ENCODE peak calls at places on chromosomes 1 and 21, in five cellular contexts. One of them, this sample, is unnamed.

GRCh38 chr1:244112646-244113045 is 61.6 kb downstream of the ZBTB18 start:
- DNase-seq in cardiac muscle cell: peak; percentile 71
- DNase-seq in AG09309: no peak
- DNase-seq in brain microvascular endothelial cell: peak; percentile 62
- DNase-seq in fibroblast of the aortic adventitia: peak; percentile 78
- DNase-seq in this sample: peak; percentile 87

GRCh38 chr1:15902882-15903281 is 55.4 kb downstream of the SPEN start:
- DNase-seq in cardiac muscle cell: peak; percentile 41
- DNase-seq in AG09309: peak; percentile 41
- DNase-seq in brain microvascular endothelial cell: peak; percentile 56
- DNase-seq in fibroblast of the aortic adventitia: peak; percentile 53
- DNase-seq in this sample: peak; percentile 57

GRCh38 chr1:30899577-30900389 is 8.8 kb downstream of the SDC3 start:
- DNase-seq in cardiac muscle cell: no peak
- DNase-seq in AG09309: no peak
- DNase-seq in brain microvascular endothelial cell: no peak
- DNase-seq in fibroblast of the aortic adventitia: no peak
- DNase-seq in this sample: no peak

GRCh38 chr1:29521438-29521715 is 285.1 kb downstream of the PTPRU start:
- DNase-seq in cardiac muscle cell: no peak
- DNase-seq in AG09309: no peak
- DNase-seq in brain microvascular endothelial cell: no peak
- DNase-seq in fibroblast of the aortic adventitia: no peak
- DNase-seq in this sample: no peak

GRCh38 chr1:94993931-94994645 is 67.2 kb upstream of the CNN3 start:
- DNase-seq in cardiac muscle cell: no peak
- DNase-seq in AG09309: no peak
- DNase-seq in brain microvascular endothelial cell: no peak
- DNase-seq in fibroblast of the aortic adventitia: no peak
- DNase-seq in this sample: no peak

GRCh38 chr1:190634134-190634533 is 156.5 kb upstream of the BRINP3 start:
- DNase-seq in cardiac muscle cell: no peak
- DNase-seq in AG09309: no peak
- DNase-seq in brain microvascular endothelial cell: no peak
- DNase-seq in fibroblast of the aortic adventitia: no peak
- DNase-seq in this sample: no peak

GRCh38 chr21:40231979-40232378 is 364.7 kb downstream of the PCP4 start:
- DNase-seq in cardiac muscle cell: no peak
- DNase-seq in AG09309: no peak
- DNase-seq in brain microvascular endothelial cell: no peak
- DNase-seq in fibroblast of the aortic adventitia: no peak
- DNase-seq in this sample: no peak

GRCh38 chr21:39007532-39007931 is 175.7 kb downstream of the PSMG1 start:
- DNase-seq in cardiac muscle cell: no peak
- DNase-seq in AG09309: no peak
- DNase-seq in brain microvascular endothelial cell: no peak
- DNase-seq in fibroblast of the aortic adventitia: no peak
- DNase-seq in this sample: no peak

GRCh38 chr1:32448773-32449456 is 16.0 kb upstream of the ZBTB8B start:
- DNase-seq in cardiac muscle cell: peak; percentile 29
- DNase-seq in AG09309: no peak
- DNase-seq in brain microvascular endothelial cell: no peak
- DNase-seq in fibroblast of the aortic adventitia: peak; percentile 21
- DNase-seq in this sample: no peak

GRCh38 chr1:9013824-9014223 is 12.4 kb downstream of the SLC2A7 start:
- DNase-seq in cardiac muscle cell: no peak
- DNase-seq in AG09309: no peak
- DNase-seq in brain microvascular endothelial cell: no peak
- DNase-seq in fibroblast of the aortic adventitia: no peak
- DNase-seq in this sample: no peak

GRCh38 chr1:216081445-216081844 is 341.8 kb downstream of the USH2A start:
- DNase-seq in cardiac muscle cell: no peak
- DNase-seq in AG09309: no peak
- DNase-seq in brain microvascular endothelial cell: no peak
- DNase-seq in fibroblast of the aortic adventitia: no peak
- DNase-seq in this sample: no peak

GRCh38 chr1:234851450-234852438 is 241.8 kb upstream of the IRF2BP2 start:
- DNase-seq in cardiac muscle cell: peak; percentile 41
- DNase-seq in AG09309: no peak
- DNase-seq in brain microvascular endothelial cell: peak; percentile 33
- DNase-seq in fibroblast of the aortic adventitia: peak; percentile 62
- DNase-seq in this sample: no peak

GRCh38 chr1:153929981-153930948 is 7.5 kb upstream of the GATAD2B start:
- DNase-seq in cardiac muscle cell: no peak
- DNase-seq in AG09309: no peak
- DNase-seq in brain microvascular endothelial cell: no peak
- DNase-seq in fibroblast of the aortic adventitia: no peak
- DNase-seq in this sample: no peak

GRCh38 chr1:47948126-47948525 is 49.1 kb downstream of the TRABD2B start:
- DNase-seq in cardiac muscle cell: peak; percentile 36
- DNase-seq in AG09309: no peak
- DNase-seq in brain microvascular endothelial cell: no peak
- DNase-seq in fibroblast of the aortic adventitia: no peak
- DNase-seq in this sample: no peak

GRCh38 chr1:111822138-111822537 is 66.4 kb downstream of the DDX20 start:
- DNase-seq in cardiac muscle cell: no peak
- DNase-seq in AG09309: no peak
- DNase-seq in brain microvascular endothelial cell: no peak
- DNase-seq in fibroblast of the aortic adventitia: no peak
- DNase-seq in this sample: no peak

GRCh38 chr1:232553050-232553754 is 76.7 kb downstream of the SIPA1L2 start:
- DNase-seq in cardiac muscle cell: peak; percentile 67
- DNase-seq in AG09309: no peak
- DNase-seq in brain microvascular endothelial cell: peak; percentile 31
- DNase-seq in fibroblast of the aortic adventitia: peak; percentile 43
- DNase-seq in this sample: no peak

GRCh38 chr1:77900687-77901293 is 12.4 kb downstream of the NEXN start:
- DNase-seq in cardiac muscle cell: peak; percentile 74
- DNase-seq in AG09309: no peak
- DNase-seq in brain microvascular endothelial cell: peak; percentile 32
- DNase-seq in fibroblast of the aortic adventitia: peak; percentile 81
- DNase-seq in this sample: peak; percentile 69

GRCh38 chr21:34330055-34330454 is 33.8 kb upstream of the KCNE2 start:
- DNase-seq in cardiac muscle cell: no peak
- DNase-seq in AG09309: no peak
- DNase-seq in brain microvascular endothelial cell: no peak
- DNase-seq in fibroblast of the aortic adventitia: no peak
- DNase-seq in this sample: no peak

GRCh38 chr1:240559781-240560180 is 52.2 kb downstream of the GREM2 start:
- DNase-seq in cardiac muscle cell: peak; percentile 9
- DNase-seq in AG09309: no peak
- DNase-seq in brain microvascular endothelial cell: peak; percentile 14
- DNase-seq in fibroblast of the aortic adventitia: peak; percentile 26
- DNase-seq in this sample: no peak

GRCh38 chr1:78153092-78153736 is 107.4 kb downstream of the GIPC2 start:
- DNase-seq in cardiac muscle cell: no peak
- DNase-seq in AG09309: no peak
- DNase-seq in brain microvascular endothelial cell: no peak
- DNase-seq in fibroblast of the aortic adventitia: peak; percentile 34
- DNase-seq in this sample: no peak

GRCh38 chr1:44831516-44831915 is 11.5 kb downstream of the PTCH2 start:
- DNase-seq in cardiac muscle cell: no peak
- DNase-seq in AG09309: no peak
- DNase-seq in brain microvascular endothelial cell: no peak
- DNase-seq in fibroblast of the aortic adventitia: no peak
- DNase-seq in this sample: no peak

GRCh38 chr1:91402023-91402422 is 2.6 kb downstream of the HFM1 start:
- DNase-seq in cardiac muscle cell: peak; percentile 40
- DNase-seq in AG09309: no peak
- DNase-seq in brain microvascular endothelial cell: no peak
- DNase-seq in fibroblast of the aortic adventitia: peak; percentile 39
- DNase-seq in this sample: peak; percentile 15

GRCh38 chr1:234862944-234863515 is 253.1 kb upstream of the IRF2BP2 start:
- DNase-seq in cardiac muscle cell: peak; percentile 75
- DNase-seq in AG09309: no peak
- DNase-seq in brain microvascular endothelial cell: peak; percentile 36
- DNase-seq in fibroblast of the aortic adventitia: peak; percentile 48
- DNase-seq in this sample: peak; percentile 84

DNA sequence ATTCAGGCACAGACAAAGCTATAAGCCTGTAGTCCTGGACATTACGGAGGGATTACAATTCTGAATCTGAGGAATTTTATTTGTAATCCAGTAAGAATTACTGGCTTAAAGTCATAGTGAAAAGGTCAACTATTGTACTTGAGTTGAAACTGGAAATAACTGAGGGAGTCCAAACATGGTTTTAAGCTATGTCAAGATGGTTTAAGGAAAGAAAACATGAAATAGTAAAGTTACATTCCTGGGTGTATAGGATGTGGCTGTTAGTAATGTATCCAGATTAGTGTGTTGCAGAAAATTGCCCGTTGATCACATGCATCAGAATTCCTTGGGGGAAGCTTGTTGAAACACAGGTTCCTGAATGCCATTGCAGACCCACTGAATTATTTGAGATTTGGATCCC is 124.8 kb upstream of the GORAB start:
- DNase-seq in cardiac muscle cell: no peak
- DNase-seq in AG09309: no peak
- DNase-seq in brain microvascular endothelial cell: no peak
- DNase-seq in fibroblast of the aortic adventitia: peak; percentile 43
- DNase-seq in this sample: peak; percentile 14
- H3K4me3 ChIP-seq in cardiac muscle cell: no peak overlapping the region
- H3K4me3 ChIP-seq in AG09309: no peak overlapping the region
- H3K4me3 ChIP-seq in brain microvascular endothelial cell: no peak overlapping the region
- H3K4me3 ChIP-seq in fibroblast of the aortic adventitia: no peak overlapping the region
- H3K4me3 ChIP-seq in this sample: no peak overlapping the region

DNA sequence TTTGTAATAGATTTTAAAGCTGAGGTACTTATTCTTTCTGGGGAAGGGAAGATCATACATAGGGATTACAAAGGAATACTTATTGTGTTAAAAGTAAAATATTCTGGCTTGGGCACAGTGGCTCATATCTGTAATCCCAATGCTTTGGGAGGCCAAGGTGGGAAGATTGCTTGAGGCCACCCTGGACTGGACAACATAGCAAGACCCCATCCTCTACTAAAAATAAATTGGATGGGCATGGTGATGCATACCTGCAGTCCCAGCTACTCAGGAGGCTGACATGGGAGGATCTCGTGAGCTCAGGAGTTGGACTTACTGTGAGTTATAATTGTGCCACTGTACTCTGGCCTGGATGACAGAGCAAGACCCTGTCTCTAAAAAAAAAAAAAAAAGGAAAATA is 27.6 kb downstream of the GABPB2 start:
- DNase-seq in cardiac muscle cell: no peak
- DNase-seq in AG09309: no peak
- DNase-seq in brain microvascular endothelial cell: no peak
- DNase-seq in fibroblast of the aortic adventitia: no peak
- DNase-seq in this sample: no peak
- TF ChIP-seq CTCF in cardiac muscle cell: no peak
- TF ChIP-seq CTCF in AG09309: no peak
- TF ChIP-seq CTCF in brain microvascular endothelial cell: no peak
- TF ChIP-seq CTCF in fibroblast of the aortic adventitia: no peak
- TF ChIP-seq CTCF in this sample: no peak

GRCh38 chr1:176574756-176575155 is 111.8 kb downstream of the PAPPA2 start:
- DNase-seq in cardiac muscle cell: no peak
- DNase-seq in AG09309: no peak
- DNase-seq in brain microvascular endothelial cell: no peak
- DNase-seq in fibroblast of the aortic adventitia: no peak
- DNase-seq in this sample: no peak
- H3K4me3 ChIP-seq in cardiac muscle cell: no peak overlapping the region
- H3K4me3 ChIP-seq in AG09309: no peak overlapping the region
- H3K4me3 ChIP-seq in brain microvascular endothelial cell: no peak overlapping the region
- H3K4me3 ChIP-seq in fibroblast of the aortic adventitia: no peak overlapping the region
- H3K4me3 ChIP-seq in this sample: no peak overlapping the region

GRCh38 chr1:165633624-165634023 is 2.6 kb downstream of the MGST3 start:
- DNase-seq in cardiac muscle cell: peak; percentile 34
- DNase-seq in AG09309: peak; percentile 11
- DNase-seq in brain microvascular endothelial cell: no peak
- DNase-seq in fibroblast of the aortic adventitia: peak; percentile 35
- DNase-seq in this sample: peak; percentile 61
- TF ChIP-seq CTCF in cardiac muscle cell: no peak
- TF ChIP-seq CTCF in AG09309: no peak
- TF ChIP-seq CTCF in brain microvascular endothelial cell: no peak
- TF ChIP-seq CTCF in fibroblast of the aortic adventitia: no peak
- TF ChIP-seq CTCF in this sample: no peak

GRCh38 chr21:41426656-41427311 is 745 bp downstream of the MX1 start:
- DNase-seq in cardiac muscle cell: no peak
- DNase-seq in AG09309: no peak
- DNase-seq in brain microvascular endothelial cell: no peak
- DNase-seq in fibroblast of the aortic adventitia: no peak
- DNase-seq in this sample: no peak

GRCh38 chr21:41425588-41425953 is 468 bp upstream of the MX1 start:
- DNase-seq in cardiac muscle cell: no peak
- DNase-seq in AG09309: no peak
- DNase-seq in brain microvascular endothelial cell: no peak
- DNase-seq in fibroblast of the aortic adventitia: no peak
- DNase-seq in this sample: no peak

GRCh38 chr21:41428311-41428710 is 2.3 kb downstream of the MX1 start:
- DNase-seq in cardiac muscle cell: no peak
- DNase-seq in AG09309: no peak
- DNase-seq in brain microvascular endothelial cell: no peak
- DNase-seq in fibroblast of the aortic adventitia: no peak
- DNase-seq in this sample: no peak

GRCh38 chr21:41427556-41427955 is 1.5 kb downstream of the MX1 start:
- DNase-seq in cardiac muscle cell: no peak
- DNase-seq in AG09309: no peak
- DNase-seq in brain microvascular endothelial cell: no peak
- DNase-seq in fibroblast of the aortic adventitia: no peak
- DNase-seq in this sample: no peak

GRCh38 chr21:41425954-41426655 is at the start of gene MX1:
- DNase-seq in cardiac muscle cell: peak; percentile 61
- DNase-seq in AG09309: no peak
- DNase-seq in brain microvascular endothelial cell: peak; percentile 38
- DNase-seq in fibroblast of the aortic adventitia: peak; percentile 40
- DNase-seq in this sample: peak; percentile 8
- H3K4me3 ChIP-seq in cardiac muscle cell: peak within 1 kb of the TSS; percentile 16
- H3K4me3 ChIP-seq in AG09309: peak within 1 kb of the TSS; percentile 59
- H3K4me3 ChIP-seq in brain microvascular endothelial cell: peak within 1 kb of the TSS; percentile 59
- H3K4me3 ChIP-seq in fibroblast of the aortic adventitia: peak within 1 kb of the TSS; percentile 69
- H3K4me3 ChIP-seq in this sample: peak within 1 kb of the TSS; percentile 62

DNA sequence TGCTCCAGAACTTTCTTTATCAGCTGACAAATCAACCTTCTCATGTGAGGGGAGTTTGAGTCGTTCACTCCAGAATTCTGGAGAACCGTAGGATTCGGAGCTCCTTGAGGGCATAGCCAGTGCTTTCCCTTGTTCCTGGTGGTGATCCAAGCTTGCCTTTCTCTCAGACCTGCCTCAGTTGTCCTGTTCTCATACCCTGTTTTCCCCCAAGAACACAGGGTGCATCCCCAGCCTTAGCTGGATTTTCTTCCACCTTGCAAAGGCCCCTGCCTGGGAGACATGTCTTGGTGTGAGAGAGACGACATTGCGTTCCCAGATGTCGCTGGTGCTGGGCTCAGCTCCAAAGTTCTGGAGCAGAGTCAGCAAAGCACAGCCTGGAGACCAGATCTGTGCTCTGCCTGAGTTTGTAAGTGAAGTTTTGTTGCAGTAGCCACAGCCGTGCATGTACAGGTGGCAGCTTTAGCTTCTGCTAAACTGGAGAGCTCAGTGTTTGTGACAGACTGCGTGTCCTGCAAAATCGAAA is 40.0 kb downstream of the ABCG1 start:
- DNase-seq in cardiac muscle cell: no peak
- DNase-seq in AG09309: no peak
- DNase-seq in brain microvascular endothelial cell: no peak
- DNase-seq in fibroblast of the aortic adventitia: no peak
- DNase-seq in this sample: no peak
- TF ChIP-seq CTCF in cardiac muscle cell: no peak
- TF ChIP-seq CTCF in AG09309: no peak
- TF ChIP-seq CTCF in brain microvascular endothelial cell: no peak
- TF ChIP-seq CTCF in fibroblast of the aortic adventitia: no peak
- TF ChIP-seq CTCF in this sample: no peak

GRCh38 chr1:179848233-179848632 is 29.4 kb downstream of the TOR1AIP2 start:
- DNase-seq in cardiac muscle cell: no peak
- DNase-seq in AG09309: no peak
- DNase-seq in brain microvascular endothelial cell: no peak
- DNase-seq in fibroblast of the aortic adventitia: no peak
- DNase-seq in this sample: no peak
- H3K4me3 ChIP-seq in cardiac muscle cell: no peak overlapping the region
- H3K4me3 ChIP-seq in AG09309: no peak overlapping the region
- H3K4me3 ChIP-seq in brain microvascular endothelial cell: no peak overlapping the region
- H3K4me3 ChIP-seq in fibroblast of the aortic adventitia: no peak overlapping the region
- H3K4me3 ChIP-seq in this sample: no peak overlapping the region